ENCODE peak calls at places on chromosome 2, in six cellular contexts. V is SK-N-SH, L is neural progenitor cell, P is GM23248, N is GM23338, M is MM.1S. S is an unnamed sample. For H3K4me1 and H3F3A, the result is how much of the 10 kb centered on the place peaks cover.

GRCh38 chr2:3044587-3045317 is 332.9 kb downstream of the EIPR1 start:
- DNase-seq in V (no peak), P (no peak), L (no peak), M (no peak), N (no peak), S (no peak)

GRCh38 chr2:54859997-54860701 is 136.7 kb downstream of the EML6 start:
- DNase-seq in P (peak), N (no peak), L (no peak), V (no peak), M (no peak), S (peak)

GRCh38 chr2:189860161-189860560 is 75.9 kb downstream of the PMS1 start:
- DNase-seq in V (no peak), P (no peak), M (no peak), L (no peak), N (no peak), S (no peak)

GRCh38 chr2:65605427-65606058 is 173.1 kb upstream of the SPRED2 start:
- DNase-seq in V (no peak), L (no peak), N (no peak), M (peak), P (no peak), S (no peak)

GRCh38 chr2:190343500-190344274 is at the start of gene INPP1:
- DNase-seq in N (peak), L (peak), V (peak), P (peak), M (peak), S (peak)

GRCh38 chr2:12035956-12036639 is 289.7 kb downstream of the LPIN1 start:
- DNase-seq in L (no peak), V (no peak), P (no peak), N (no peak), M (no peak), S (no peak)

GRCh38 chr2:8671176-8671575 is 10.7 kb upstream of the ID2 start:
- DNase-seq in M (no peak), V (no peak), N (no peak), L (no peak), P (no peak), S (no peak)

GRCh38 chr2:134674687-134675086 is 44.1 kb downstream of the TMEM163 start:
- DNase-seq in V (no peak), L (no peak), P (no peak), M (no peak), N (no peak), S (no peak)

GRCh38 chr2:226777611-226778010 is 22.0 kb downstream of the IRS1 start:
- DNase-seq in P (no peak), N (peak), L (no peak), V (no peak), M (no peak), S (no peak)

GRCh38 chr2:127045792-127046501 is 61.0 kb downstream of the BIN1 start:
- DNase-seq in L (no peak), N (no peak), P (peak), M (no peak), V (peak), S (no peak)

GRCh38 chr2:96642564-96643350 is at the start of gene FER1L5:
- DNase-seq in M (no peak), V (peak), L (peak), N (peak), P (peak), S (no peak)
- TF ChIP-seq EZH2phosphoT487 in M (no peak), V (no peak), L (no peak), N (no peak), P (no peak), S (no peak)

DNA sequence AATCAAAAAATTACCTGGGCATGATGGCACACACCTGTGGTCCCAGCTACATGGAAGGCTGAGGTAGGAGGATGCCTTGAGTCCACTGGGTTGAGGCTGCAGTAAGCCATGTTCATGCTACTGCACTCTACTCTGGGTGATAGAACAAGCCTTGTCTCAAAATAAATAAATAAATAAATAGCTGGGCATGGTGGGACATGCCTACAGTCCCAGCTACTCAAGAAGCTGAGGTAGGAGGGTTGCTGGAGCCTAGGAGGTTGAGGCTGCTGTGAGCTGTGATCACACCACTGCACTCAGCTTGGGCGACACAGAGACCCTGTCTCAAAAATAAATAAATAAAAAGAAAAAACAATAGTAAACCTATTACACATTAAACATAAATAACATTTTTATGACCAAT is 3.0 kb downstream of the AP1S3 start:
- DNase-seq in M (no peak), V (no peak), N (no peak), P (no peak), L (no peak), S (no peak)
- H3K4me1 ChIP-seq in M (under half), V (under half), N (under half), P (under half), L (under half), S (under half)

DNA sequence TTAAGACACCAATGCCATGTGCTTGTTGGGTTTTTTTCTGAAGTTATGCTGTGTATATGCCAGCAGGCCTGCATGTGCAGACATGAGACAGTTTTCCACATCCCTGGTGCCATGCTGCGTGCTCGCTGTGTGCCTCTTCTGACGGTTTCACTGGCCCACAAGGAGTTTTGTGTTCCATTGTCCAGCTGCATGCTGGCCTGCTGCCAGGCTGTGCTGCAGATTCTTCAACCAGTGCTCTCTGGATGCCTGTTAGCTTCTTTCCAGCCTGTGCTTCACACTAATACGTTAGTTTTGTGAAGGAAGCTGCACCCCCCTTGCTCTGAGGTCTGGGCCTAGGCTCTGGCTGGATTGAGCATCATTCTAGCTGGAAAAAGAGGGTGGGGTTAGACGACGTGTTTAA is 17.0 kb downstream of the INPP4A start:
- DNase-seq in N (no peak), P (no peak), V (no peak), L (no peak), M (no peak), S (no peak)
- H3F3A ChIP-seq in N (under half), P (under half), V (under half), L (under half), M (half or more), S (under half)

GRCh38 chr2:236600158-236600557 is 30.5 kb downstream of the ACKR3 start:
- DNase-seq in M (no peak), P (no peak), L (no peak), N (no peak), V (no peak), S (peak)

GRCh38 chr2:236601306-236602202 is 31.9 kb downstream of the ACKR3 start:
- DNase-seq in V (no peak), P (no peak), N (no peak), M (no peak), L (no peak), S (no peak)

GRCh38 chr2:236602678-236603077 is 33.1 kb downstream of the ACKR3 start:
- DNase-seq in L (no peak), P (no peak), N (no peak), V (no peak), M (no peak), S (no peak)

GRCh38 chr2:236599059-236599458 is 29.4 kb downstream of the ACKR3 start:
- DNase-seq in M (no peak), V (no peak), N (no peak), L (no peak), P (no peak), S (no peak)

DNA sequence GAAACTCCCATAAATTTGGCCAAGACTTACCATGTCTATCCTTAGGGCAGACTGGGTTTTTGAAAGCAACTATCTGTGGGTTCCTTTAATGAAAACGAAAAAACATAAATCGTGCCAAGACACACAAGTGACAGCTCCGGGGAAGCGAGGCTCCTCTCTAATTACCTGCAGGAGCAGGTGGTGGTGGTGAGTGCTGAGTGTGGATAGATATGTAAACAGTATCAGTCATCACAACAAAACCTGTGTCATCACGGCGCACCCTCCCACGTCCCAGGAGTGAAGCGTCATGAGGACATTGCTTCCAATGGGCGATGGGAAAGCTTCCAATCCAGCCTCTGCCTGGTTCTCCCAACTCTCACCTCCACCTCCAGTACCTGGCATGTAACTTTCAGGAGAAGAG is 31.3 kb downstream of the ACKR3 start:
- DNase-seq in M (no peak), L (no peak), P (no peak), V (no peak), N (no peak), S (peak)
- TF ChIP-seq EZH2phosphoT487 in M (no peak), L (no peak), P (no peak), V (no peak), N (no peak), S (no peak)

GRCh38 chr2:112588611-112589045 is 4.2 kb downstream of the CHCHD5 start:
- DNase-seq in N (no peak), P (no peak), L (no peak), M (no peak), V (no peak), S (no peak)

GRCh38 chr2:112597537-112598322 is 13.3 kb downstream of the CHCHD5 start:
- DNase-seq in L (no peak), V (no peak), P (no peak), M (no peak), N (no peak), S (no peak)

GRCh38 chr2:112591413-112591812 is 7.0 kb downstream of the CHCHD5 start:
- DNase-seq in P (no peak), V (no peak), N (no peak), M (no peak), L (no peak), S (no peak)

DNA sequence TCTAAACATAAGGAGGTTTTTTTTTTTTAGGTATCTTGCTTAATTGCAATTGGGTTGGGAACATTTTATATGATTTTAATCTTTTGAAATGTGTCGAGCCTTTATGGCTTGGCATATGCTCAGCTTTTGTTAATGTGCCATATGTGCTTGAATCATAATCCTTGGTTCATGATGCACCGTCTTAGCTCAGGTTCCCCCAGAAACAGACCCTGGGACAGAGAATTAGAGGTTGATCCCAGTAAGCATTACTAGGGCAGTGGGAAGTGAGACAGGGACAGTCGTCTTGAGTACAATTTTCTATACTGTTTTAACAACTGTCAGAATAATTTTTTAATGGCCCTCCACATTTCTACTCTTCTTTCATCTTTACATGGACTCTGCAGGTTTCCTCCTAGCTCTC is 9.4 kb downstream of the CHCHD5 start:
- DNase-seq in M (no peak), N (no peak), V (no peak), P (no peak), L (no peak), S (no peak)
- H3K4me1 ChIP-seq in M (under half), N (under half), V (under half), P (under half), L (under half), S (under half)